ENCODE peak calls at places on chromosomes 5 and 9, in six cellular contexts. S is NCI-H1092 treated with DMSO at 0.1 percent for 48 hours; T is A172; F is DMS 273 treated with DMSO at 0.1 percent for 48 hours; L is chondrocyte; A is stimulated activated CD4-positive, alpha-beta T cell treated with anti-CD3 and anti-CD28 coated beads, Interleukin-12 subunit alpha, Interleukin-12 subunit beta, amount 100 ng/mL, for 4 hours. X is an unnamed sample.

GRCh38 chr5:88142801-88143692 is 125.6 kb downstream of the TMEM161B start:
- DNase-seq in L (no peak), F (no peak), S (no peak), A (no peak), T (no peak), X (no peak)

GRCh38 chr9:12699529-12699928 is 6.3 kb downstream of the TYRP1 start:
- DNase-seq in F (no peak), S (no peak), A (no peak), T (no peak), L (no peak), X (no peak)

GRCh38 chr9:98365227-98365669 is 109.8 kb upstream of the TBC1D2 start:
- DNase-seq in T (peak), A (no peak), S (no peak), L (no peak), F (no peak), X (peak)

GRCh38 chr9:110048473-110048975 is 159.4 kb downstream of the C9orf152 start:
- DNase-seq in A (peak), S (peak), F (peak), L (peak), T (peak), X (peak)

GRCh38 chr9:16171851-16172250 is 619.0 kb downstream of the CCDC171 start:
- DNase-seq in S (no peak), L (no peak), F (no peak), A (no peak), T (no peak), X (no peak)

GRCh38 chr9:107242073-107243063 is 40.7 kb upstream of the RAD23B start:
- DNase-seq in F (peak), T (peak), A (no peak), S (no peak), L (no peak), X (no peak)

GRCh38 chr5:178249191-178249989 is 16.8 kb upstream of the PHYKPL start:
- DNase-seq in F (no peak), A (no peak), T (no peak), L (no peak), S (no peak), X (peak)

GRCh38 chr5:174982381-174982780 is 258.0 kb downstream of the MSX2 start:
- DNase-seq in S (no peak), T (no peak), A (no peak), F (no peak), L (no peak), X (no peak)

GRCh38 chr5:115831163-115831768 is 10.1 kb downstream of the ATG12 start:
- DNase-seq in L (no peak), F (no peak), T (peak), A (no peak), S (no peak), X (no peak)

GRCh38 chr5:118580959-118581358 is 407.4 kb downstream of the DTWD2 start:
- DNase-seq in S (no peak), T (no peak), A (no peak), L (no peak), F (no peak), X (no peak)